ENCODE peak calls at places on chromosomes 5 and 9, in six cellular contexts. F is CD4-positive, CD25-positive, alpha-beta regulatory T cell; R is NCI-H1417; O is H7; G is GM04504; H is NCI-H1105. L is an unnamed sample.

GRCh38 chr5:100902406-100903035 is 561 bp downstream of the ST8SIA4 start:
- DNase-seq in F (no peak), R (peak), O (peak), G (no peak), H (no peak), L (no peak)

GRCh38 chr9:128372188-128372641 is 1.0 kb downstream of the URM1 start:
- DNase-seq in F (no peak), R (no peak), O (no peak), G (no peak), H (no peak), L (no peak)

GRCh38 chr9:133104718-133105460 is 16.2 kb downstream of the RALGDS start:
- DNase-seq in F (no peak), R (no peak), O (no peak), G (no peak), H (no peak), L (no peak)

GRCh38 chr9:114889802-114890224 is 40.6 kb downstream of the TNFSF8 start:
- DNase-seq in F (no peak), R (no peak), O (no peak), G (no peak), H (no peak), L (no peak)

GRCh38 chr9:122845116-122845515 is 16.7 kb upstream of the PDCL start:
- DNase-seq in F (no peak), R (no peak), O (no peak), G (no peak), H (no peak), L (no peak)

GRCh38 chr5:124661317-124662141 is 84.9 kb downstream of the ZNF608 start:
- DNase-seq in F (no peak), R (peak), O (no peak), G (peak), H (peak), L (peak)

GRCh38 chr9:97866848-97867247 is 13.8 kb downstream of the FOXE1 start:
- DNase-seq in F (no peak), R (no peak), O (no peak), G (no peak), H (no peak), L (no peak)

GRCh38 chr9:76528056-76528455 is 69.1 kb downstream of the GCNT1 start:
- DNase-seq in F (no peak), R (no peak), O (no peak), G (peak), H (no peak), L (no peak)

GRCh38 chr5:10555134-10555733 is 8.6 kb upstream of the ANKRD33B start:
- DNase-seq in F (no peak), R (no peak), O (no peak), G (peak), H (no peak), L (no peak)

GRCh38 chr5:132261881-132262845 is 4.7 kb downstream of the PDLIM4 start:
- DNase-seq in F (no peak), R (no peak), O (peak), G (no peak), H (no peak), L (no peak)

GRCh38 chr5:93150311-93151012 is 430.6 kb downstream of the NR2F1-AS1 start:
- DNase-seq in F (no peak), R (no peak), O (no peak), G (no peak), H (no peak), L (no peak)

GRCh38 chr5:115439042-115439441 is 105.5 kb downstream of the FEM1C start:
- DNase-seq in F (no peak), R (no peak), O (no peak), G (no peak), H (no peak), L (no peak)

GRCh38 chr9:137451976-137452760 is 7.0 kb downstream of the NSMF start:
- DNase-seq in F (no peak), R (no peak), O (no peak), G (no peak), H (no peak), L (no peak)

GRCh38 chr5:128539038-128539429 is 989 bp upstream of the FBN2 start:
- DNase-seq in F (no peak), R (no peak), O (no peak), G (no peak), H (no peak), L (no peak)

GRCh38 chr5:149271717-149272558 is at the start of gene AFAP1L1:
- DNase-seq in F (peak), R (peak), O (peak), G (no peak), H (no peak), L (no peak)

GRCh38 chr5:172849636-172850453 is 15.8 kb downstream of the ERGIC1 start:
- DNase-seq in F (no peak), R (no peak), O (no peak), G (no peak), H (no peak), L (no peak)

GRCh38 chr5:60352992-60353391 is 347.0 kb downstream of the DEPDC1B start:
- DNase-seq in F (no peak), R (peak), O (no peak), G (no peak), H (no peak), L (no peak)

GRCh38 chr5:92554447-92555085 is 1026.5 kb downstream of the NR2F1-AS1 start:
- DNase-seq in F (no peak), R (no peak), O (no peak), G (no peak), H (no peak), L (no peak)

GRCh38 chr9:110604101-110604710 is 24.7 kb upstream of the SVEP1 start:
- DNase-seq in F (no peak), R (no peak), O (no peak), G (no peak), H (no peak), L (no peak)

GRCh38 chr5:60483046-60483445 is 216.9 kb downstream of the DEPDC1B start:
- DNase-seq in F (no peak), R (no peak), O (no peak), G (no peak), H (no peak), L (no peak)

GRCh38 chr9:3880851-3881250 is 355.1 kb upstream of the RFX3 start:
- DNase-seq in F (no peak), R (no peak), O (no peak), G (peak), H (no peak), L (no peak)

GRCh38 chr5:120655828-120656435 is 191.8 kb downstream of the PRR16 start:
- DNase-seq in F (no peak), R (peak), O (peak), G (no peak), H (no peak), L (peak)

GRCh38 chr9:6068983-6069382 is 53.6 kb upstream of the RANBP6 start:
- DNase-seq in F (peak), R (no peak), O (no peak), G (no peak), H (no peak), L (no peak)

GRCh38 chr5:107484261-107484660 is 186.5 kb downstream of the EFNA5 start:
- DNase-seq in F (no peak), R (no peak), O (no peak), G (no peak), H (no peak), L (no peak)

GRCh38 chr9:76644647-76645250 is 119.5 kb upstream of the PCA3 start:
- DNase-seq in F (no peak), R (no peak), O (no peak), G (no peak), H (no peak), L (no peak)

GRCh38 chr9:132486706-132487350 is 76.8 kb downstream of the CFAP77 start:
- DNase-seq in F (peak), R (no peak), O (peak), G (no peak), H (no peak), L (no peak)

GRCh38 chr5:147188200-147189108 is 46.4 kb upstream of the STK32A start:
- DNase-seq in F (peak), R (peak), O (peak), G (peak), H (peak), L (peak)

GRCh38 chr5:133885566-133885965 is 82.9 kb downstream of the C5orf15 start:
- DNase-seq in F (no peak), R (no peak), O (no peak), G (no peak), H (no peak), L (no peak)

GRCh38 chr9:37951671-37952579 is 48.0 kb upstream of the SLC25A51 start:
- DNase-seq in F (no peak), R (no peak), O (no peak), G (no peak), H (no peak), L (no peak)

GRCh38 chr9:127183814-127184582 is 61.6 kb upstream of the ANGPTL2 start:
- DNase-seq in F (no peak), R (no peak), O (no peak), G (peak), H (no peak), L (no peak)

GRCh38 chr5:55600536-55601208 is 65.9 kb upstream of the PLPP1 start:
- DNase-seq in F (no peak), R (no peak), O (no peak), G (peak), H (no peak), L (no peak)

GRCh38 chr9:112531666-112532282 is 45.1 kb downstream of the KIAA1958 start:
- DNase-seq in F (no peak), R (no peak), O (no peak), G (no peak), H (no peak), L (no peak)

GRCh38 chr5:14383923-14384322 is 197.7 kb upstream of the OTULINL start:
- DNase-seq in F (no peak), R (no peak), O (no peak), G (no peak), H (no peak), L (no peak)

GRCh38 chr5:4058899-4059298 is 463.3 kb downstream of the IRX1 start:
- DNase-seq in F (no peak), R (no peak), O (no peak), G (no peak), H (no peak), L (no peak)

GRCh38 chr9:9920425-9920824 is 692.4 kb downstream of the PTPRD start:
- DNase-seq in F (no peak), R (no peak), O (peak), G (no peak), H (no peak), L (no peak)

GRCh38 chr5:124628721-124629596 is 117.5 kb downstream of the ZNF608 start:
- DNase-seq in F (no peak), R (no peak), O (no peak), G (peak), H (no peak), L (no peak)

GRCh38 chr9:37036237-37037136 is 2.4 kb upstream of the PAX5 start:
- DNase-seq in F (no peak), R (peak), O (peak), G (no peak), H (no peak), L (peak)